ENCODE peak calls at places on chromosomes 13 and 19, in ten cellular contexts. D is heart left ventricle, Q is IMR-90, N is brain microvascular endothelial cell, Z is A549, O is uterus, M is kidney, P is pancreas, V is tibial artery, G is testis. U is an unnamed sample.

GRCh38 chr19:43591904-43592772 is 3.8 kb downstream of the IRGQ start:
- DNase-seq in D (no peak), Q (no peak), N (no peak), Z (no peak), O (no peak), M (peak), P (peak), V (no peak), G (no peak), U (no peak)

GRCh38 chr19:16207490-16208025 is 9.8 kb downstream of the AP1M1 start:
- DNase-seq in D (no peak), Q (no peak), N (no peak), Z (no peak), O (no peak), M (no peak), P (no peak), V (peak), G (no peak), U (no peak)

GRCh38 chr13:31282741-31283455 is 83.1 kb downstream of the B3GLCT start:
- DNase-seq in D (no peak), Q (no peak), N (no peak), Z (no peak), O (no peak), M (no peak), P (no peak), V (no peak), G (no peak), U (no peak)

GRCh38 chr13:97119899-97120745 is 102.0 kb upstream of the MBNL2 start:
- DNase-seq in D (no peak), Q (peak), N (peak), Z (no peak), O (no peak), M (no peak), P (no peak), V (no peak), G (no peak), U (no peak)

GRCh38 chr13:60094385-60095088 is 69.2 kb downstream of the DIAPH3 start:
- DNase-seq in D (no peak), Q (no peak), N (no peak), Z (no peak), O (no peak), M (no peak), P (no peak), V (no peak), G (no peak), U (no peak)

GRCh38 chr13:30004204-30004603 is 153.8 kb upstream of the UBL3 start:
- DNase-seq in D (no peak), Q (peak), N (no peak), Z (no peak), O (no peak), M (no peak), P (no peak), V (no peak), G (no peak), U (no peak)

GRCh38 chr19:5718032-5718578 is 1.8 kb downstream of the LONP1 start:
- DNase-seq in D (no peak), Q (peak), N (peak), Z (no peak), O (no peak), M (peak), P (no peak), V (no peak), G (no peak), U (no peak)

GRCh38 chr13:87810391-87810801 is 139.2 kb downstream of the SLITRK5 start:
- DNase-seq in D (no peak), Q (no peak), N (no peak), Z (peak), O (no peak), M (peak), P (no peak), V (no peak), G (peak), U (no peak)

GRCh38 chr19:34109596-34109995 is 62.7 kb upstream of the LSM14A start:
- DNase-seq in D (no peak), Q (no peak), N (no peak), Z (no peak), O (no peak), M (no peak), P (no peak), V (no peak), G (no peak), U (no peak)

GRCh38 chr13:108269601-108270328 is at the start of gene TNFSF13B:
- DNase-seq in D (peak), Q (peak), N (peak), Z (no peak), O (no peak), M (peak), P (peak), V (peak), G (peak), U (no peak)

GRCh38 chr13:111005808-111006494 is 91.1 kb upstream of the ANKRD10 start:
- DNase-seq in D (peak), Q (peak), N (peak), Z (no peak), O (peak), M (peak), P (peak), V (peak), G (peak), U (no peak)

GRCh38 chr19:5839312-5840017 is at the start of gene FUT6:
- DNase-seq in D (no peak), Q (no peak), N (no peak), Z (no peak), O (no peak), M (no peak), P (no peak), V (no peak), G (no peak), U (no peak)

GRCh38 chr13:114025432-114026127 is 51.7 kb upstream of the C13orf46 start:
- DNase-seq in D (peak), Q (peak), N (peak), Z (no peak), O (peak), M (no peak), P (peak), V (no peak), G (peak), U (no peak)

GRCh38 chr13:42875448-42876269 is 94.3 kb downstream of the FAM216B start:
- DNase-seq in D (no peak), Q (peak), N (peak), Z (no peak), O (no peak), M (no peak), P (no peak), V (no peak), G (peak), U (no peak)

GRCh38 chr19:32809754-32810153 is 59.8 kb downstream of the SLC7A9 start:
- DNase-seq in D (no peak), Q (no peak), N (no peak), Z (no peak), O (no peak), M (no peak), P (no peak), V (no peak), G (no peak), U (no peak)

GRCh38 chr13:109569938-109570711 is 216.3 kb downstream of the IRS2 start:
- DNase-seq in D (no peak), Q (no peak), N (no peak), Z (no peak), O (no peak), M (no peak), P (no peak), V (no peak), G (no peak), U (no peak)

GRCh38 chr19:14139944-14140343 is 3.6 kb upstream of the ASF1B start:
- DNase-seq in D (peak), Q (no peak), N (no peak), Z (no peak), O (no peak), M (no peak), P (no peak), V (peak), G (no peak), U (no peak)

GRCh38 chr19:51282335-51282734 is 29.1 kb upstream of the IGLON5 start:
- DNase-seq in D (no peak), Q (no peak), N (no peak), Z (no peak), O (no peak), M (no peak), P (no peak), V (no peak), G (no peak), U (no peak)

GRCh38 chr19:45939792-45940514 is 25.4 kb upstream of the NANOS2 start:
- DNase-seq in D (no peak), Q (no peak), N (no peak), Z (no peak), O (no peak), M (no peak), P (no peak), V (no peak), G (no peak), U (no peak)

GRCh38 chr13:107023335-107023734 is 455.4 kb upstream of the ARGLU1 start:
- DNase-seq in D (no peak), Q (no peak), N (no peak), Z (no peak), O (no peak), M (no peak), P (no peak), V (no peak), G (peak), U (no peak)

GRCh38 chr13:81609335-81609734 is 1268.4 kb upstream of the SPRY2 start:
- DNase-seq in D (no peak), Q (no peak), N (no peak), Z (no peak), O (no peak), M (no peak), P (no peak), V (no peak), G (no peak), U (no peak)

GRCh38 chr19:2500157-2500556 is 24.2 kb downstream of the GADD45B start:
- DNase-seq in D (no peak), Q (no peak), N (no peak), Z (no peak), O (no peak), M (no peak), P (no peak), V (no peak), G (no peak), U (no peak)

GRCh38 chr19:52991484-52991883 is 22.2 kb upstream of the ERVV-1 start:
- DNase-seq in D (no peak), Q (peak), N (peak), Z (no peak), O (no peak), M (no peak), P (no peak), V (no peak), G (no peak), U (no peak)

GRCh38 chr13:32501058-32501457 is 37.5 kb downstream of the N4BP2L2 start:
- DNase-seq in D (no peak), Q (peak), N (no peak), Z (no peak), O (no peak), M (no peak), P (no peak), V (no peak), G (no peak), U (no peak)

GRCh38 chr19:54464044-54464623 is 556 bp upstream of the LENG9 start:
- DNase-seq in D (peak), Q (peak), N (peak), Z (peak), O (peak), M (peak), P (peak), V (peak), G (peak), U (peak)

GRCh38 chr19:51664997-51665396 is 18.4 kb upstream of the SIGLEC14 start:
- DNase-seq in D (no peak), Q (no peak), N (peak), Z (no peak), O (no peak), M (no peak), P (no peak), V (no peak), G (peak), U (no peak)

GRCh38 chr13:104949840-104950805 is 1585.3 kb downstream of the EFNB2 start:
- DNase-seq in D (no peak), Q (no peak), N (no peak), Z (no peak), O (no peak), M (no peak), P (no peak), V (no peak), G (no peak), U (no peak)

GRCh38 chr19:45515807-45516401 is 8.6 kb downstream of the VASP start:
- DNase-seq in D (no peak), Q (no peak), N (no peak), Z (no peak), O (no peak), M (peak), P (no peak), V (no peak), G (no peak), U (no peak)

GRCh38 chr19:1068111-1069001 is 1.4 kb downstream of the ARHGAP45 start:
- DNase-seq in D (peak), Q (no peak), N (no peak), Z (no peak), O (no peak), M (peak), P (no peak), V (peak), G (no peak), U (no peak)

GRCh38 chr19:36152061-36152885 is at the start of gene COX7A1:
- DNase-seq in D (peak), Q (no peak), N (peak), Z (no peak), O (peak), M (peak), P (peak), V (peak), G (peak), U (no peak)

GRCh38 chr13:71661921-71662320 is 205.1 kb downstream of the DACH1 start:
- DNase-seq in D (no peak), Q (peak), N (peak), Z (no peak), O (no peak), M (no peak), P (no peak), V (no peak), G (no peak), U (peak)

GRCh38 chr13:23735329-23735728 is 153.9 kb downstream of the MIPEP start:
- DNase-seq in D (no peak), Q (no peak), N (no peak), Z (no peak), O (no peak), M (no peak), P (no peak), V (no peak), G (no peak), U (no peak)

GRCh38 chr13:59120297-59120843 is 1043.4 kb downstream of the DIAPH3 start:
- DNase-seq in D (no peak), Q (peak), N (no peak), Z (no peak), O (no peak), M (no peak), P (no peak), V (no peak), G (no peak), U (no peak)

GRCh38 chr19:41746593-41747227 is 8.6 kb upstream of the CEACAM6 start:
- DNase-seq in D (peak), Q (peak), N (peak), Z (peak), O (no peak), M (no peak), P (no peak), V (no peak), G (peak), U (no peak)

GRCh38 chr19:29712744-29713516 is 2.1 kb downstream of the C19orf12 start:
- DNase-seq in D (no peak), Q (no peak), N (no peak), Z (no peak), O (no peak), M (peak), P (no peak), V (no peak), G (no peak), U (no peak)
- H3K27ac ChIP-seq in D (no peak), Q (no peak), N (no peak), Z (no peak), O (no peak), M (no peak), P (no peak), V (no peak), G (no peak), U (no peak)

DNA sequence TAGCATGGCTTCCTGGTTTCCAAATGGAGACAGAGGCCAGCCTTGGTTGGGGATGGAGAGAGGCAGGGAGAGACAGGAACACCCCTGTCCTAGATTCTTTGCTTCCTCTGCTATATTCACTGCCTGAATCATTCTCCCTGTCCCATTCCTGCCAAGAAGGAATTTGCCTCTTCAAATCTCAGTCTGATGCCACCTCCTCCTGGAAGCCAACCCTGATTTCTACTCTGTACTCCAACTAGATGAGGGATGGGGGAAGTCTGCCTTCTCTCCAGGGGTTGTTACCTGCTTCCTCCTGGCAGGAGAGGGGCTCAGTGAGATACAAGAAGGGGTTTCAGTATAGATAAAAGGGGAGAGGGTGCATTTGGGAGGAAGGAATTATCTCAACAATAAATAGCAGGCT is 1.3 kb upstream of the ACTL9 start:
- DNase-seq in D (no peak), Q (no peak), N (no peak), Z (no peak), O (no peak), M (no peak), P (no peak), V (no peak), G (no peak), U (no peak)
- H3K27ac ChIP-seq in D (no peak), Q (no peak), N (no peak), Z (no peak), O (no peak), M (no peak), P (no peak), V (no peak), G (no peak), U (no peak)

DNA sequence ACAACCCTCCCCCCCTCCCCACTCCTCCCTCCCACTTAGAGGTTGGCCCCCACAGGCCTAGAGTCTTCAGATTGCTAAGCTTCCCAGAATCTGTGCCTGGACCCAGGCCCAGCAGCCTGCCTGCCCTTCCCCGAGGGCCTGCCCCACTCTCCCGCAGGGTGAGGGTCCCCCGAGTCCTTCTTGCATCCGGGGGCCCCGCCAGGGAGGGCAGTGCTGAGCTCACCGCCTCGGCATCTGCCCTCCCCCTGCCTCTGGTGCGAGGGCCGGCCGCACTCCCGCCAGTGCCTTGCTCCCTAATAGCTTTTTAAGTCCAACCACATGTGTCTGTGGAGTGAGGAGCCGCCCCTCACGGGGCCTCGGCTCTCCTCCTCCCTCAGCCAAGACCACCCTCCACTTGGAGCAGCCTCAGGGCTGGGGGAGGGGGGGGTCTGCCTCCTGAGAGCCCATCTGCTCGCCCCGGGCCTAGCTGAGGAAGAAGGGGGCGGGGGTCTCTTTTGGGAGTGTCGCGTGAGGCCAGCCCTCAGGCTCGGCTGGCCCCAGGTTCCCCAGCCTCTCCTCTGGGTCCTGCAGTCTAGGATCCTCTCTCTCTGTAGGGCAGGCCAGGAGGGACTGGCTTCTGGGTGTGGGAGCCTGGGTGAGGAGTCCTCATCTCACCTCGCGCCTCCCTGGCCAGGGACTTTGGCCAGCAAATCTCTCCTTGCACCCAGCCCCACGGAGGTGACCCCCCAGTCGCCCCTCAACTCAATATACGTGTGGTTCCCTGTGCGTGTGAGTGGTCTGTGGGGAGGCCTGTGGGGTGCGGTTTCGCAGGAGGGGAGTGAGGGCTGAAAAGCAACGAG is 47.2 kb downstream of the LYL1 start:
- DNase-seq in D (peak), Q (peak), N (peak), Z (no peak), O (peak), M (peak), P (peak), V (peak), G (peak), U (no peak)
- H3K27ac ChIP-seq in D (peak), Q (peak), N (peak), Z (no peak), O (peak), M (peak), P (peak), V (peak), G (peak), U (peak)

DNA sequence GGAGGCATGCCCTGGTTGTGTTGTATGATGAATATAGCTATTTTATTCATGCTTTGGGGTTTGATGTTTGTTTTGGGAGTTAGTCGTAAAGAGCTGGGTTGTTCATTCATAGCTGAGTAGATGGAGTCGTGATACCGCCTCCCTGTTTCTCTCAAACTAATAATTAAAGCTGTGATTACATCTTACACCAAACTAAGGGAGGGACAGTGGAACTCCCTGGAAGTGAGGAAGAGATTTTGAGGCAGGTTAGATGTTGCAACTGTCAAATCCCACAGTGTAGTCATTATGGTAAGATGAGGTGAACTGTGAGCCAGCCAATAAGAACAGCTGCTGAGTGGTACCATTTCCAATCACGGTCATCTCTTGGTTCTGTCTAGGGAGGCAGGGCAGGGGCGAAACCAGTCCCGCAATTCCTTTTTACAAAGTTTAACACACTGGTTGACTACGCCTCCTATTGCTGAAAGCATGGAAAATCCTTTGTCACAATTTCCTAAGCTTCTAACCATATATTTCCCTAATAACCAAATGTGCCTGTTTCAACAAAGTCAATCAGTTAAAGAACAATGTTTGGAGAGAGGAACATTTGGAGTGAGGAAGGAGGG is 207.6 kb upstream of the SERP2 start:
- DNase-seq in D (no peak), Q (no peak), N (no peak), Z (no peak), O (no peak), M (no peak), P (no peak), V (no peak), G (no peak), U (no peak)
- H3K27ac ChIP-seq in D (no peak), Q (no peak), N (no peak), Z (no peak), O (no peak), M (no peak), P (no peak), V (no peak), G (no peak), U (no peak)

DNA sequence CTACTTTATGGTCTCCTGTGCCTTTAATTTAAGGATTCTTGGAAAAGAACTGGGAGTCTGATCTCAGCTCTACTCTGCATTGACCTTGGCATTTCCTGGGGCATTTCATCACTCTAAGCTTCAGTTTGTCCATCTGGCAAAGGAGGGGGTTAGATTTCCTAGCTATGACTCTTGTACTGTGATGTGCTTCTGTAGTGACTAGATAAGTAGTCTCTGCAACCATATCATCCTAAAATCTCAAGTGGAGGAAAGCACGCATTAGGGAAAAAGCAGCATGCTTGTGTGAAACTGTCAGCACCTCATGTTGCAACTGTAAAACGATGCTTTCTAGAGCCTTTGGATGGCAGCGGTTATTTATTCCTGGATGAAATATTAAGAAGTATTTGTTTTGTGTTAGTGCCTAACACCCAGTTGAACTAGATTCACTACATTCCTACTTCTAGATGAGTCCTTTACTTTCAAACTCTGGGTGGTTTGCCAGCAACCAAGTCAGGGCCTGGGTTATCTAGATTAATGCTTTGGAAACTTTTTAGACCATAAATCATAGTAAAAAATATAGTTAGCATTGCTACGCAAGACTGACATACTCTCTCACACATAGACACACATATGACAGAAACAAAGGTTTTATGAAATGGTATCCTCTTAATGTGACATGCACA is 6.8 kb downstream of the WDFY2 start:
- DNase-seq in D (no peak), Q (peak), N (peak), Z (peak), O (peak), M (no peak), P (no peak), V (peak), G (peak), U (peak)
- H3K27ac ChIP-seq in D (peak), Q (peak), N (peak), Z (peak), O (peak), M (peak), P (peak), V (peak), G (peak), U (peak)

GRCh38 chr19:57559008-57559403 is 657 bp downstream of the ZNF550 start:
- DNase-seq in D (peak), Q (no peak), N (peak), Z (peak), O (no peak), M (peak), P (peak), V (no peak), G (peak), U (no peak)
- H3K27ac ChIP-seq in D (peak), Q (peak), N (peak), Z (peak), O (peak), M (no peak), P (no peak), V (peak), G (no peak), U (peak)

U was measured in epithelial cell of prostate.